ENCODE peak calls at places on chromosomes 1 and 21, in ten cellular contexts. One of them, this sample, is unnamed.

GRCh38 chr1:59730759-59731478 is 83.8 kb upstream of the HOOK1 start:
- DNase-seq in heart left ventricle: peak
- DNase-seq in GM13976: no peak
- DNase-seq in SK-N-SH: no peak
- DNase-seq in progenitor cell of endocrine pancreas: no peak
- DNase-seq in Calu3: peak
- DNase-seq in astrocyte of the spinal cord: peak
- DNase-seq in endothelial cell: no peak
- DNase-seq in neural crest cell: no peak
- DNase-seq in fibroblast of pulmonary artery: peak
- DNase-seq in this sample: no peak

GRCh38 chr21:37072239-37072987 is 458 bp downstream of the PIGP start:
- DNase-seq in progenitor cell of endocrine pancreas: no peak
- DNase-seq in Calu3: peak
- DNase-seq in fibroblast of pulmonary artery: peak
- DNase-seq in endothelial cell: no peak
- DNase-seq in GM13976: peak
- DNase-seq in astrocyte of the spinal cord: peak
- DNase-seq in SK-N-SH: no peak
- DNase-seq in heart left ventricle: no peak
- DNase-seq in neural crest cell: no peak
- DNase-seq in this sample: no peak

GRCh38 chr1:84570436-84571149 is 3.6 kb downstream of the CTBS start:
- DNase-seq in GM13976: no peak
- DNase-seq in fibroblast of pulmonary artery: peak
- DNase-seq in progenitor cell of endocrine pancreas: no peak
- DNase-seq in endothelial cell: no peak
- DNase-seq in Calu3: no peak
- DNase-seq in neural crest cell: no peak
- DNase-seq in SK-N-SH: no peak
- DNase-seq in heart left ventricle: no peak
- DNase-seq in astrocyte of the spinal cord: peak
- DNase-seq in this sample: no peak

GRCh38 chr1:246351726-246352125 is 155.4 kb downstream of the SMYD3 start:
- DNase-seq in fibroblast of pulmonary artery: no peak
- DNase-seq in endothelial cell: no peak
- DNase-seq in neural crest cell: no peak
- DNase-seq in astrocyte of the spinal cord: no peak
- DNase-seq in Calu3: no peak
- DNase-seq in SK-N-SH: no peak
- DNase-seq in progenitor cell of endocrine pancreas: no peak
- DNase-seq in heart left ventricle: peak
- DNase-seq in GM13976: no peak
- DNase-seq in this sample: no peak

GRCh38 chr1:56065729-56066128 is 513.6 kb downstream of the PLPP3 start:
- DNase-seq in GM13976: no peak
- DNase-seq in endothelial cell: no peak
- DNase-seq in progenitor cell of endocrine pancreas: no peak
- DNase-seq in SK-N-SH: no peak
- DNase-seq in astrocyte of the spinal cord: no peak
- DNase-seq in Calu3: no peak
- DNase-seq in heart left ventricle: no peak
- DNase-seq in neural crest cell: no peak
- DNase-seq in fibroblast of pulmonary artery: peak
- DNase-seq in this sample: no peak

GRCh38 chr1:75115654-75116053 is 18.5 kb upstream of the LHX8 start:
- DNase-seq in fibroblast of pulmonary artery: no peak
- DNase-seq in astrocyte of the spinal cord: no peak
- DNase-seq in SK-N-SH: no peak
- DNase-seq in endothelial cell: no peak
- DNase-seq in GM13976: no peak
- DNase-seq in heart left ventricle: no peak
- DNase-seq in Calu3: no peak
- DNase-seq in progenitor cell of endocrine pancreas: no peak
- DNase-seq in neural crest cell: no peak
- DNase-seq in this sample: no peak

GRCh38 chr1:183198463-183198862 is 12.4 kb downstream of the LAMC2 start:
- DNase-seq in progenitor cell of endocrine pancreas: no peak
- DNase-seq in SK-N-SH: no peak
- DNase-seq in fibroblast of pulmonary artery: peak
- DNase-seq in neural crest cell: no peak
- DNase-seq in Calu3: no peak
- DNase-seq in astrocyte of the spinal cord: peak
- DNase-seq in GM13976: no peak
- DNase-seq in endothelial cell: no peak
- DNase-seq in heart left ventricle: no peak
- DNase-seq in this sample: no peak

GRCh38 chr1:176462671-176463225 is at the start of gene PAPPA2:
- DNase-seq in endothelial cell: no peak
- DNase-seq in heart left ventricle: no peak
- DNase-seq in progenitor cell of endocrine pancreas: no peak
- DNase-seq in astrocyte of the spinal cord: no peak
- DNase-seq in GM13976: no peak
- DNase-seq in neural crest cell: no peak
- DNase-seq in fibroblast of pulmonary artery: no peak
- DNase-seq in Calu3: no peak
- DNase-seq in SK-N-SH: no peak
- DNase-seq in this sample: no peak

GRCh38 chr1:46703927-46704641 is 14.8 kb downstream of the EFCAB14 start:
- DNase-seq in heart left ventricle: no peak
- DNase-seq in fibroblast of pulmonary artery: no peak
- DNase-seq in Calu3: no peak
- DNase-seq in SK-N-SH: no peak
- DNase-seq in astrocyte of the spinal cord: no peak
- DNase-seq in GM13976: no peak
- DNase-seq in endothelial cell: no peak
- DNase-seq in progenitor cell of endocrine pancreas: no peak
- DNase-seq in neural crest cell: no peak
- DNase-seq in this sample: no peak

DNA sequence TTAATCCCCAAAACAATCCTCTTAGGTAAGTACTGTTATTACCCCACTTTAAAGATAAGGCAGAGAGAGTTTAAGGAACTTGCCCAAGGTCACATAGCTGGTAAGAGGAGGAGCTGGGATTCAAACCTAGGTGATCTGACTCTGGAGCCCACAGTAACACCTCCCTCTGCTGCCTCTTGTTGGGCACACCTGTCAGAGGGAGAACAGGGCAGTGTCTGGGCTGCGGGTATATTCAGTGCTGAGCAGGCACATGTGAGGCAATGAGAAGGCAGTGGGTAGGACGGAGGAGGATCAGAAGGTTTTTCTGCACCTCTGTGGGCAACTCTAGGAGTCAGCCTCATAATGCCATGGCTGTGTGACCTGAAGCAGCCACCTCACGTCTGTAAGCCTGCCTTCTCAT is 1.8 kb downstream of the HPCA start:
- DNase-seq in endothelial cell: no peak
- DNase-seq in fibroblast of pulmonary artery: no peak
- DNase-seq in progenitor cell of endocrine pancreas: no peak
- DNase-seq in Calu3: no peak
- DNase-seq in neural crest cell: no peak
- DNase-seq in GM13976: no peak
- DNase-seq in heart left ventricle: no peak
- DNase-seq in SK-N-SH: no peak
- DNase-seq in astrocyte of the spinal cord: no peak
- DNase-seq in this sample: no peak
- TF ChIP-seq CTCF in endothelial cell: no peak
- TF ChIP-seq CTCF in fibroblast of pulmonary artery: no peak
- TF ChIP-seq CTCF in progenitor cell of endocrine pancreas: no peak
- TF ChIP-seq CTCF in Calu3: no peak
- TF ChIP-seq CTCF in neural crest cell: no peak
- TF ChIP-seq CTCF in GM13976: no peak
- TF ChIP-seq CTCF in heart left ventricle: no peak
- TF ChIP-seq CTCF in SK-N-SH: no peak
- TF ChIP-seq CTCF in astrocyte of the spinal cord: no peak
- TF ChIP-seq CTCF in this sample: no peak

DNA sequence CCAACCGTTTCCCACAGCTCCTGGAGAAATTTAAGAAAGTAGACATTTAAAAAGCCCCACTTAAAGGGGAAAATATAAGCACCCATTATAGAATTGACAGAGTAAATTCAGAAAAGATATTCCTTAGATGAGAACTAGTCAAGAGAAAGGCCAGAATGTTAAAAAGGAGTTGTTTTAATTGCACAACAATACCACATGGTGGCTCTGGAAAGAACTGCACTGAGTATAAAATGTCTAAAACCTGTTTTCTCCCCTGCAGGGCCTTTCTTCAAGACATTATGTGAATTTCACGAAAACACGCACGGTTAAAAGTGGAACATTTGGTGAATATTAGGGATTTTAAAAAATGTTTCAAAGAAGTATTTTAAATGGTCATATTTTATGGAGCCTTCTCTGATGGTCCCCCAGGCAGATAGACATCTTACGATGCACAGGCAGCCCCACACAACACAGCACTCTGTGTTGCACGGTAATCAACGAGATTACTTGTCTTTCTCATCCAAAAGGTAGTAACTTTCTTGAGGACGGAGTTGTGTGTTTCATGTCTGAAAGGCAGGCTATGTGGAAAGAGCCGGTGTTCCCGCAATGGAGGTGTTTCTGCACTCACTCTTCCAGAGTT is 101.9 kb downstream of the PRRX1 start:
- DNase-seq in GM13976: no peak
- DNase-seq in neural crest cell: no peak
- DNase-seq in fibroblast of pulmonary artery: peak
- DNase-seq in Calu3: no peak
- DNase-seq in SK-N-SH: no peak
- DNase-seq in progenitor cell of endocrine pancreas: no peak
- DNase-seq in astrocyte of the spinal cord: peak
- DNase-seq in endothelial cell: no peak
- DNase-seq in heart left ventricle: no peak
- DNase-seq in this sample: no peak
- TF ChIP-seq CTCF in GM13976: no peak
- TF ChIP-seq CTCF in neural crest cell: peak
- TF ChIP-seq CTCF in fibroblast of pulmonary artery: peak
- TF ChIP-seq CTCF in Calu3: no peak
- TF ChIP-seq CTCF in SK-N-SH: peak
- TF ChIP-seq CTCF in progenitor cell of endocrine pancreas: peak
- TF ChIP-seq CTCF in astrocyte of the spinal cord: peak
- TF ChIP-seq CTCF in endothelial cell: peak
- TF ChIP-seq CTCF in heart left ventricle: peak
- TF ChIP-seq CTCF in this sample: no peak

DNA sequence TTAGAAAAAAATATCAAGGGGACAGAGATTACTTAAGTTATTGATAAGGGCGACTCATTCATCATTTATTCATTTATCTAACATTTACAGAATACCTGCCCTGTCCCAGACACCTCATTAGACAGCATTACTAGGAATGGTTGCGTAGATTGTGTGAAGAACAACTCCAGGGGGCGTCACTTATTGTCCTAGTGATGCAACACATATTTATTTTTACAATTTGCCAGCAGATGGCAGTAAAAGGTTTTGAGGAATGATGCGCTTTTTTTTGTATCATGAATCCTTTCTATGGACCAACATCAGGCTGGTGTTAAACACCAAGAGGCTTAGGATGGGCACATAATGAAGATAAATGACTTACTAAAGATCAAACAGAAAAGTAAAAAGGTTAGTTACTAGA is 5.5 kb downstream of the NCAM2 start:
- DNase-seq in SK-N-SH: peak
- DNase-seq in Calu3: no peak
- DNase-seq in heart left ventricle: no peak
- DNase-seq in progenitor cell of endocrine pancreas: no peak
- DNase-seq in endothelial cell: peak
- DNase-seq in fibroblast of pulmonary artery: peak
- DNase-seq in neural crest cell: no peak
- DNase-seq in GM13976: no peak
- DNase-seq in astrocyte of the spinal cord: peak
- DNase-seq in this sample: no peak
- TF ChIP-seq CTCF in SK-N-SH: peak
- TF ChIP-seq CTCF in Calu3: no peak
- TF ChIP-seq CTCF in heart left ventricle: no peak
- TF ChIP-seq CTCF in progenitor cell of endocrine pancreas: peak
- TF ChIP-seq CTCF in endothelial cell: peak
- TF ChIP-seq CTCF in fibroblast of pulmonary artery: peak
- TF ChIP-seq CTCF in neural crest cell: peak
- TF ChIP-seq CTCF in GM13976: peak
- TF ChIP-seq CTCF in astrocyte of the spinal cord: peak
- TF ChIP-seq CTCF in this sample: peak

GRCh38 chr1:22056921-22057320 is 4.4 kb downstream of the CDC42 start:
- DNase-seq in heart left ventricle: no peak
- DNase-seq in SK-N-SH: no peak
- DNase-seq in astrocyte of the spinal cord: no peak
- DNase-seq in neural crest cell: no peak
- DNase-seq in GM13976: no peak
- DNase-seq in progenitor cell of endocrine pancreas: no peak
- DNase-seq in endothelial cell: no peak
- DNase-seq in Calu3: no peak
- DNase-seq in fibroblast of pulmonary artery: no peak
- DNase-seq in this sample: no peak
- TF ChIP-seq CTCF in heart left ventricle: no peak
- TF ChIP-seq CTCF in SK-N-SH: no peak
- TF ChIP-seq CTCF in astrocyte of the spinal cord: no peak
- TF ChIP-seq CTCF in neural crest cell: no peak
- TF ChIP-seq CTCF in GM13976: no peak
- TF ChIP-seq CTCF in progenitor cell of endocrine pancreas: no peak
- TF ChIP-seq CTCF in endothelial cell: no peak
- TF ChIP-seq CTCF in Calu3: no peak
- TF ChIP-seq CTCF in fibroblast of pulmonary artery: no peak
- TF ChIP-seq CTCF in this sample: no peak

GRCh38 chr1:43205671-43206070 is 33.5 kb downstream of the CFAP57 start:
- DNase-seq in astrocyte of the spinal cord: peak
- DNase-seq in Calu3: no peak
- DNase-seq in heart left ventricle: no peak
- DNase-seq in progenitor cell of endocrine pancreas: no peak
- DNase-seq in GM13976: no peak
- DNase-seq in neural crest cell: no peak
- DNase-seq in endothelial cell: no peak
- DNase-seq in SK-N-SH: no peak
- DNase-seq in fibroblast of pulmonary artery: peak
- DNase-seq in this sample: no peak

GRCh38 chr1:43207229-43207853 is 35.2 kb downstream of the CFAP57 start:
- DNase-seq in Calu3: peak
- DNase-seq in heart left ventricle: no peak
- DNase-seq in fibroblast of pulmonary artery: peak
- DNase-seq in SK-N-SH: no peak
- DNase-seq in progenitor cell of endocrine pancreas: no peak
- DNase-seq in astrocyte of the spinal cord: peak
- DNase-seq in neural crest cell: no peak
- DNase-seq in endothelial cell: no peak
- DNase-seq in GM13976: no peak
- DNase-seq in this sample: no peak

GRCh38 chr1:43206721-43207228 is 34.6 kb downstream of the CFAP57 start:
- DNase-seq in endothelial cell: peak
- DNase-seq in neural crest cell: no peak
- DNase-seq in fibroblast of pulmonary artery: peak
- DNase-seq in GM13976: no peak
- DNase-seq in progenitor cell of endocrine pancreas: no peak
- DNase-seq in Calu3: peak
- DNase-seq in astrocyte of the spinal cord: peak
- DNase-seq in SK-N-SH: no peak
- DNase-seq in heart left ventricle: peak
- DNase-seq in this sample: no peak

GRCh38 chr1:43203859-43204258 is 31.7 kb downstream of the CFAP57 start:
- DNase-seq in astrocyte of the spinal cord: no peak
- DNase-seq in progenitor cell of endocrine pancreas: no peak
- DNase-seq in fibroblast of pulmonary artery: no peak
- DNase-seq in endothelial cell: no peak
- DNase-seq in Calu3: no peak
- DNase-seq in heart left ventricle: no peak
- DNase-seq in neural crest cell: no peak
- DNase-seq in GM13976: no peak
- DNase-seq in SK-N-SH: no peak
- DNase-seq in this sample: no peak

GRCh38 chr1:43204394-43204793 is 32.3 kb downstream of the CFAP57 start:
- DNase-seq in GM13976: no peak
- DNase-seq in heart left ventricle: no peak
- DNase-seq in SK-N-SH: no peak
- DNase-seq in fibroblast of pulmonary artery: no peak
- DNase-seq in progenitor cell of endocrine pancreas: no peak
- DNase-seq in endothelial cell: no peak
- DNase-seq in Calu3: no peak
- DNase-seq in neural crest cell: no peak
- DNase-seq in astrocyte of the spinal cord: no peak
- DNase-seq in this sample: peak
- TF ChIP-seq CTCF in GM13976: no peak
- TF ChIP-seq CTCF in heart left ventricle: no peak
- TF ChIP-seq CTCF in SK-N-SH: no peak
- TF ChIP-seq CTCF in fibroblast of pulmonary artery: no peak
- TF ChIP-seq CTCF in progenitor cell of endocrine pancreas: no peak
- TF ChIP-seq CTCF in endothelial cell: no peak
- TF ChIP-seq CTCF in Calu3: no peak
- TF ChIP-seq CTCF in neural crest cell: no peak
- TF ChIP-seq CTCF in astrocyte of the spinal cord: no peak
- TF ChIP-seq CTCF in this sample: no peak